ENCODE peak calls at places on chromosomes 16 and 17, in four cellular contexts. X is RCC 7860, Z is uterus, S is GM19239. K is an unnamed sample.

GRCh38 chr17:50187403-50187735 is 14.1 kb downstream of the COL1A1 start:
- DNase-seq in X (no peak), Z (no peak), S (no peak), K (no peak)

GRCh38 chr16:66923247-66923851 is 2.0 kb downstream of the RRAD start:
- DNase-seq in X (no peak), Z (peak; percentile 73), S (no peak), K (peak; percentile 68)

GRCh38 chr16:69108069-69108904 is 2.8 kb downstream of the HAS3 start:
- DNase-seq in X (no peak), Z (no peak), S (no peak), K (no peak)

GRCh38 chr16:56669005-56669839 is at the start of gene MT1H:
- DNase-seq in X (no peak), Z (no peak), S (no peak), K (no peak)

GRCh38 chr16:11666108-11667055 is 1.9 kb upstream of the SNN start:
- DNase-seq in X (no peak), Z (no peak), S (no peak), K (no peak)

GRCh38 chr17:50551433-50551815 is 4.5 kb downstream of the SPATA20 start:
- DNase-seq in X (no peak), Z (no peak), S (no peak), K (no peak)

GRCh38 chr16:8861563-8862308 is 7.1 kb downstream of the CARHSP1 start:
- DNase-seq in X (no peak), Z (no peak), S (no peak), K (no peak)

GRCh38 chr17:42608692-42609181 is 437 bp downstream of the RETREG3 start:
- DNase-seq in X (peak; percentile 11), Z (no peak), S (no peak), K (no peak)

GRCh38 chr17:37088459-37088858 is 139.7 kb downstream of the AATF start:
- DNase-seq in X (no peak), Z (no peak), S (no peak), K (no peak)

K was measured in ureter.